ENCODE peak calls at places on chromosomes 13 and 19, in ten cellular contexts. Y is HuH-7.5; S is lung; O is HCT116; J is NCI-H2107; I is RPMI7951; P is stimulated activated CD4-positive, alpha-beta T cell treated with anti-CD3 and anti-CD28 coated beads, Interleukin-15, amount 100 ng/mL, for 1 hour; H is activated effector memory CD4-positive, alpha-beta T cell treated with Interleukin-2 at 50 U/mL for 16 hours; W is HFF-Myc; A is Peyer's patch. K is an unnamed sample.
A peak's percentile ranks its signal among the peaks of the same experiment; 100 is the strongest.

GRCh38 chr13:110018009-110018408 is 231.6 kb upstream of the IRS2 start:
- DNase-seq in Y (no peak), S (no peak), O (no peak), J (no peak), I (peak; percentile 24), P (no peak), H (no peak), W (no peak), A (no peak), K (no peak)

GRCh38 chr19:5093953-5094718 is 125.2 kb downstream of the KDM4B start:
- DNase-seq in Y (no peak), S (no peak), O (no peak), J (no peak), I (no peak), P (no peak), H (no peak), W (no peak), A (no peak), K (no peak)

GRCh38 chr19:10105241-10106099 is 692 bp upstream of the PPAN start:
- DNase-seq in Y (peak; percentile 9), S (no peak), O (no peak), J (no peak), I (no peak), P (peak; percentile 54), H (no peak), W (no peak), A (peak; percentile 70), K (no peak)

GRCh38 chr13:104816716-104817115 is 1718.7 kb downstream of the EFNB2 start:
- DNase-seq in Y (no peak), S (no peak), O (no peak), J (no peak), I (no peak), P (no peak), H (no peak), W (no peak), A (no peak), K (no peak)

GRCh38 chr19:41597600-41598041 is 21.7 kb downstream of the CEACAM21 start:
- DNase-seq in Y (peak; percentile 73), S (peak; percentile 70), O (peak; percentile 76), J (peak; percentile 31), I (peak; percentile 66), P (peak; percentile 51), H (peak; percentile 39), W (peak; percentile 55), A (peak; percentile 92), K (peak; percentile 25)

GRCh38 chr13:39787086-39787487 is 131.6 kb downstream of the COG6 start:
- DNase-seq in Y (no peak), S (no peak), O (no peak), J (no peak), I (no peak), P (no peak), H (no peak), W (no peak), A (no peak), K (no peak)

GRCh38 chr19:55636723-55637122 is 4.1 kb upstream of the ZNF580 start:
- DNase-seq in Y (no peak), S (no peak), O (no peak), J (no peak), I (no peak), P (no peak), H (no peak), W (no peak), A (no peak), K (no peak)

GRCh38 chr13:99730403-99730802 is 229.1 kb downstream of the TM9SF2 start:
- DNase-seq in Y (no peak), S (no peak), O (no peak), J (no peak), I (no peak), P (no peak), H (no peak), W (no peak), A (no peak), K (no peak)

GRCh38 chr13:105804561-105805190 is 730.8 kb downstream of the EFNB2 start:
- DNase-seq in Y (no peak), S (no peak), O (no peak), J (no peak), I (peak; percentile 75), P (no peak), H (no peak), W (no peak), A (no peak), K (peak; percentile 3)

GRCh38 chr13:91659583-91660415 is 261.4 kb downstream of the GPC5 start:
- DNase-seq in Y (no peak), S (no peak), O (no peak), J (no peak), I (no peak), P (no peak), H (no peak), W (no peak), A (no peak), K (peak; percentile 25)

GRCh38 chr19:33638167-33639033 is 16.6 kb downstream of the CHST8 start:
- DNase-seq in Y (no peak), S (no peak), O (no peak), J (no peak), I (no peak), P (no peak), H (no peak), W (no peak), A (peak; percentile 19), K (no peak)

GRCh38 chr13:91758724-91759123 is 360.3 kb downstream of the GPC5 start:
- DNase-seq in Y (no peak), S (no peak), O (no peak), J (no peak), I (no peak), P (no peak), H (no peak), W (no peak), A (no peak), K (no peak)